ENCODE peak calls at places on chromosome 18, in six cellular contexts. One of them, this sample, is unnamed.

GRCh38 chr18:39675358-39675757 is 2109.8 kb upstream of the CELF4 start:
- DNase-seq in spleen: no peak
- DNase-seq in transverse colon: no peak
- DNase-seq in body of pancreas: no peak
- DNase-seq in CD4-positive, CD25-positive, alpha-beta regulatory T cell: no peak
- DNase-seq in caudate nucleus: no peak
- DNase-seq in this sample: no peak

GRCh38 chr18:58054041-58054733 is 10.2 kb downstream of the NEDD4L start:
- DNase-seq in spleen: no peak
- DNase-seq in transverse colon: no peak
- DNase-seq in body of pancreas: no peak
- DNase-seq in CD4-positive, CD25-positive, alpha-beta regulatory T cell: no peak
- DNase-seq in caudate nucleus: no peak
- DNase-seq in this sample: peak

GRCh38 chr18:9094307-9095226 is 7.9 kb upstream of the NDUFV2 start:
- DNase-seq in spleen: no peak
- DNase-seq in transverse colon: no peak
- DNase-seq in body of pancreas: no peak
- DNase-seq in CD4-positive, CD25-positive, alpha-beta regulatory T cell: no peak
- DNase-seq in caudate nucleus: no peak
- DNase-seq in this sample: no peak

GRCh38 chr18:76056467-76057194 is 438.4 kb downstream of the ZNF516 start:
- DNase-seq in spleen: no peak
- DNase-seq in transverse colon: peak
- DNase-seq in body of pancreas: peak
- DNase-seq in CD4-positive, CD25-positive, alpha-beta regulatory T cell: no peak
- DNase-seq in caudate nucleus: no peak
- DNase-seq in this sample: no peak

GRCh38 chr18:73563345-73563744 is 584.3 kb downstream of the FBXO15 start:
- DNase-seq in spleen: no peak
- DNase-seq in transverse colon: no peak
- DNase-seq in body of pancreas: no peak
- DNase-seq in CD4-positive, CD25-positive, alpha-beta regulatory T cell: no peak
- DNase-seq in caudate nucleus: no peak
- DNase-seq in this sample: no peak

GRCh38 chr18:77127769-77128671 is 4.6 kb downstream of the MBP start:
- DNase-seq in spleen: no peak
- DNase-seq in transverse colon: peak
- DNase-seq in body of pancreas: peak
- DNase-seq in CD4-positive, CD25-positive, alpha-beta regulatory T cell: peak
- DNase-seq in caudate nucleus: no peak
- DNase-seq in this sample: no peak

GRCh38 chr18:74698881-74699280 is 101.2 kb downstream of the ZNF407 start:
- DNase-seq in spleen: no peak
- DNase-seq in transverse colon: no peak
- DNase-seq in body of pancreas: no peak
- DNase-seq in CD4-positive, CD25-positive, alpha-beta regulatory T cell: no peak
- DNase-seq in caudate nucleus: no peak
- DNase-seq in this sample: no peak

GRCh38 chr18:58186258-58186948 is 142.4 kb downstream of the NEDD4L start:
- DNase-seq in spleen: no peak
- DNase-seq in transverse colon: no peak
- DNase-seq in body of pancreas: peak
- DNase-seq in CD4-positive, CD25-positive, alpha-beta regulatory T cell: no peak
- DNase-seq in caudate nucleus: peak
- DNase-seq in this sample: no peak

GRCh38 chr18:52953435-52953834 is 613.4 kb downstream of the DCC start:
- DNase-seq in spleen: no peak
- DNase-seq in transverse colon: no peak
- DNase-seq in body of pancreas: no peak
- DNase-seq in CD4-positive, CD25-positive, alpha-beta regulatory T cell: no peak
- DNase-seq in caudate nucleus: no peak
- DNase-seq in this sample: no peak

GRCh38 chr18:9139400-9140039 is 2.9 kb downstream of the ANKRD12 start:
- DNase-seq in spleen: no peak
- DNase-seq in transverse colon: no peak
- DNase-seq in body of pancreas: no peak
- DNase-seq in CD4-positive, CD25-positive, alpha-beta regulatory T cell: no peak
- DNase-seq in caudate nucleus: no peak
- DNase-seq in this sample: no peak

GRCh38 chr18:8773980-8774379 is 68.6 kb downstream of the MTCL1 start:
- DNase-seq in spleen: no peak
- DNase-seq in transverse colon: no peak
- DNase-seq in body of pancreas: peak
- DNase-seq in CD4-positive, CD25-positive, alpha-beta regulatory T cell: no peak
- DNase-seq in caudate nucleus: no peak
- DNase-seq in this sample: no peak

GRCh38 chr18:60044290-60045006 is 144.7 kb downstream of the PMAIP1 start:
- DNase-seq in spleen: no peak
- DNase-seq in transverse colon: no peak
- DNase-seq in body of pancreas: no peak
- DNase-seq in CD4-positive, CD25-positive, alpha-beta regulatory T cell: no peak
- DNase-seq in caudate nucleus: no peak
- DNase-seq in this sample: no peak

GRCh38 chr18:623760-624620 is 27.2 kb downstream of the CLUL1 start:
- DNase-seq in spleen: no peak
- DNase-seq in transverse colon: peak
- DNase-seq in body of pancreas: peak
- DNase-seq in CD4-positive, CD25-positive, alpha-beta regulatory T cell: peak
- DNase-seq in caudate nucleus: peak
- DNase-seq in this sample: peak

GRCh38 chr18:55546873-55547704 is 40.9 kb downstream of the TCF4 start:
- DNase-seq in spleen: no peak
- DNase-seq in transverse colon: no peak
- DNase-seq in body of pancreas: peak
- DNase-seq in CD4-positive, CD25-positive, alpha-beta regulatory T cell: no peak
- DNase-seq in caudate nucleus: no peak
- DNase-seq in this sample: no peak

GRCh38 chr18:27449104-27449503 is 264.0 kb upstream of the CHST9 start:
- DNase-seq in spleen: no peak
- DNase-seq in transverse colon: no peak
- DNase-seq in body of pancreas: no peak
- DNase-seq in CD4-positive, CD25-positive, alpha-beta regulatory T cell: no peak
- DNase-seq in caudate nucleus: no peak
- DNase-seq in this sample: no peak

GRCh38 chr18:10381951-10382350 is 72.5 kb upstream of the APCDD1 start:
- DNase-seq in spleen: no peak
- DNase-seq in transverse colon: no peak
- DNase-seq in body of pancreas: no peak
- DNase-seq in CD4-positive, CD25-positive, alpha-beta regulatory T cell: no peak
- DNase-seq in caudate nucleus: no peak
- DNase-seq in this sample: no peak

GRCh38 chr18:62877448-62878221 is 162.3 kb downstream of the PHLPP1 start:
- DNase-seq in spleen: no peak
- DNase-seq in transverse colon: no peak
- DNase-seq in body of pancreas: no peak
- DNase-seq in CD4-positive, CD25-positive, alpha-beta regulatory T cell: no peak
- DNase-seq in caudate nucleus: no peak
- DNase-seq in this sample: no peak

GRCh38 chr18:43534511-43534910 is 257.2 kb upstream of the SYT4 start:
- DNase-seq in spleen: no peak
- DNase-seq in transverse colon: no peak
- DNase-seq in body of pancreas: no peak
- DNase-seq in CD4-positive, CD25-positive, alpha-beta regulatory T cell: no peak
- DNase-seq in caudate nucleus: no peak
- DNase-seq in this sample: no peak

GRCh38 chr18:3848316-3848715 is 398.3 kb downstream of the TGIF1 start:
- DNase-seq in spleen: no peak
- DNase-seq in transverse colon: no peak
- DNase-seq in body of pancreas: no peak
- DNase-seq in CD4-positive, CD25-positive, alpha-beta regulatory T cell: no peak
- DNase-seq in caudate nucleus: peak
- DNase-seq in this sample: no peak

GRCh38 chr18:58263055-58263732 is 219.2 kb downstream of the NEDD4L start:
- DNase-seq in spleen: no peak
- DNase-seq in transverse colon: no peak
- DNase-seq in body of pancreas: peak
- DNase-seq in CD4-positive, CD25-positive, alpha-beta regulatory T cell: no peak
- DNase-seq in caudate nucleus: no peak
- DNase-seq in this sample: no peak

GRCh38 chr18:79917351-79918088 is 33.9 kb downstream of the SLC66A2 start:
- DNase-seq in spleen: peak
- DNase-seq in transverse colon: no peak
- DNase-seq in body of pancreas: peak
- DNase-seq in CD4-positive, CD25-positive, alpha-beta regulatory T cell: no peak
- DNase-seq in caudate nucleus: no peak
- DNase-seq in this sample: no peak

GRCh38 chr18:33210575-33211189 is 229.8 kb downstream of the CCDC178 start:
- DNase-seq in spleen: no peak
- DNase-seq in transverse colon: no peak
- DNase-seq in body of pancreas: peak
- DNase-seq in CD4-positive, CD25-positive, alpha-beta regulatory T cell: no peak
- DNase-seq in caudate nucleus: no peak
- DNase-seq in this sample: no peak

GRCh38 chr18:36303203-36303844 is 5.8 kb downstream of the FHOD3 start:
- DNase-seq in spleen: no peak
- DNase-seq in transverse colon: no peak
- DNase-seq in body of pancreas: no peak
- DNase-seq in CD4-positive, CD25-positive, alpha-beta regulatory T cell: no peak
- DNase-seq in caudate nucleus: no peak
- DNase-seq in this sample: no peak

GRCh38 chr18:76351961-76352581 is 143.0 kb downstream of the ZNF516 start:
- DNase-seq in spleen: no peak
- DNase-seq in transverse colon: peak
- DNase-seq in body of pancreas: peak
- DNase-seq in CD4-positive, CD25-positive, alpha-beta regulatory T cell: no peak
- DNase-seq in caudate nucleus: peak
- DNase-seq in this sample: no peak

GRCh38 chr18:39480494-39481245 is 1915.1 kb upstream of the CELF4 start:
- DNase-seq in spleen: no peak
- DNase-seq in transverse colon: no peak
- DNase-seq in body of pancreas: no peak
- DNase-seq in CD4-positive, CD25-positive, alpha-beta regulatory T cell: no peak
- DNase-seq in caudate nucleus: no peak
- DNase-seq in this sample: no peak

GRCh38 chr18:23998018-23998417 is 16.5 kb upstream of the TTC39C start:
- DNase-seq in spleen: no peak
- DNase-seq in transverse colon: no peak
- DNase-seq in body of pancreas: no peak
- DNase-seq in CD4-positive, CD25-positive, alpha-beta regulatory T cell: no peak
- DNase-seq in caudate nucleus: no peak
- DNase-seq in this sample: no peak
- H3K27ac ChIP-seq in spleen: no peak
- H3K27ac ChIP-seq in transverse colon: peak
- H3K27ac ChIP-seq in body of pancreas: no peak
- H3K27ac ChIP-seq in CD4-positive, CD25-positive, alpha-beta regulatory T cell: peak
- H3K27ac ChIP-seq in caudate nucleus: no peak
- H3K27ac ChIP-seq in this sample: no peak

GRCh38 chr18:26181343-26181826 is 44.9 kb upstream of the TAF4B start:
- DNase-seq in spleen: no peak
- DNase-seq in transverse colon: peak
- DNase-seq in body of pancreas: no peak
- DNase-seq in CD4-positive, CD25-positive, alpha-beta regulatory T cell: no peak
- DNase-seq in caudate nucleus: no peak
- DNase-seq in this sample: no peak
- H3K27ac ChIP-seq in spleen: no peak
- H3K27ac ChIP-seq in transverse colon: no peak
- H3K27ac ChIP-seq in body of pancreas: no peak
- H3K27ac ChIP-seq in CD4-positive, CD25-positive, alpha-beta regulatory T cell: no peak
- H3K27ac ChIP-seq in caudate nucleus: no peak
- H3K27ac ChIP-seq in this sample: no peak

DNA sequence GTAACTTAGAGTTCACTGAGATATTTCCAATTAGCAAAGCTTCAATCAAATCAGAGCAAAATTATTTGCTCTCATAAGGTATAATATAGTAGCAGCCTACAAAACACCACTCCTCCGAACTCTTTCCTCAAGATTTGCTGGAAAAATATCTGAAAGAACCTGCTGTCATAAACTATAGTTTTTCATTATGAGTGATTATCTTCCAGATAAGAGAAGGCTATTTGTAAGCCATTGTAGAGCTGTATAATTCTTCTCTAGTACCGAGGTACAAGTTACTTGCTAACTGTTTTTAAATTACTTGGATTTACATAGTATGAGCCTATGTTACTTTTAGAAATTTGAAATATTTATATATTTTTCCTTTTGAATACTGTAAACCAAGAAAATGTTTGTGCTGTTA is 2.1 kb downstream of the NDC80 start:
- DNase-seq in spleen: no peak
- DNase-seq in transverse colon: no peak
- DNase-seq in body of pancreas: no peak
- DNase-seq in CD4-positive, CD25-positive, alpha-beta regulatory T cell: no peak
- DNase-seq in caudate nucleus: no peak
- DNase-seq in this sample: no peak
- H3K27ac ChIP-seq in spleen: no peak
- H3K27ac ChIP-seq in transverse colon: no peak
- H3K27ac ChIP-seq in body of pancreas: no peak
- H3K27ac ChIP-seq in CD4-positive, CD25-positive, alpha-beta regulatory T cell: peak
- H3K27ac ChIP-seq in caudate nucleus: no peak
- H3K27ac ChIP-seq in this sample: no peak

GRCh38 chr18:23126352-23127056 is 8.8 kb upstream of the CABLES1 start:
- DNase-seq in spleen: no peak
- DNase-seq in transverse colon: peak
- DNase-seq in body of pancreas: peak
- DNase-seq in CD4-positive, CD25-positive, alpha-beta regulatory T cell: no peak
- DNase-seq in caudate nucleus: no peak
- DNase-seq in this sample: no peak
- H3K27ac ChIP-seq in spleen: no peak
- H3K27ac ChIP-seq in transverse colon: no peak
- H3K27ac ChIP-seq in body of pancreas: no peak
- H3K27ac ChIP-seq in CD4-positive, CD25-positive, alpha-beta regulatory T cell: no peak
- H3K27ac ChIP-seq in caudate nucleus: no peak
- H3K27ac ChIP-seq in this sample: no peak

GRCh38 chr18:41872206-41872605 is 82.8 kb upstream of the PIK3C3 start:
- DNase-seq in spleen: no peak
- DNase-seq in transverse colon: no peak
- DNase-seq in body of pancreas: no peak
- DNase-seq in CD4-positive, CD25-positive, alpha-beta regulatory T cell: no peak
- DNase-seq in caudate nucleus: no peak
- DNase-seq in this sample: no peak

GRCh38 chr18:41873730-41874129 is 81.3 kb upstream of the PIK3C3 start:
- DNase-seq in spleen: no peak
- DNase-seq in transverse colon: no peak
- DNase-seq in body of pancreas: no peak
- DNase-seq in CD4-positive, CD25-positive, alpha-beta regulatory T cell: no peak
- DNase-seq in caudate nucleus: no peak
- DNase-seq in this sample: no peak

GRCh38 chr18:41870191-41870590 is 84.8 kb upstream of the PIK3C3 start:
- DNase-seq in spleen: no peak
- DNase-seq in transverse colon: no peak
- DNase-seq in body of pancreas: no peak
- DNase-seq in CD4-positive, CD25-positive, alpha-beta regulatory T cell: no peak
- DNase-seq in caudate nucleus: no peak
- DNase-seq in this sample: no peak

GRCh38 chr18:41870817-41871216 is 84.2 kb upstream of the PIK3C3 start:
- DNase-seq in spleen: no peak
- DNase-seq in transverse colon: no peak
- DNase-seq in body of pancreas: no peak
- DNase-seq in CD4-positive, CD25-positive, alpha-beta regulatory T cell: no peak
- DNase-seq in caudate nucleus: no peak
- DNase-seq in this sample: no peak

GRCh38 chr18:41871229-41872000 is 83.6 kb upstream of the PIK3C3 start:
- DNase-seq in spleen: no peak
- DNase-seq in transverse colon: no peak
- DNase-seq in body of pancreas: no peak
- DNase-seq in CD4-positive, CD25-positive, alpha-beta regulatory T cell: no peak
- DNase-seq in caudate nucleus: no peak
- DNase-seq in this sample: no peak
- H3K27ac ChIP-seq in spleen: no peak
- H3K27ac ChIP-seq in transverse colon: no peak
- H3K27ac ChIP-seq in body of pancreas: no peak
- H3K27ac ChIP-seq in CD4-positive, CD25-positive, alpha-beta regulatory T cell: no peak
- H3K27ac ChIP-seq in caudate nucleus: no peak
- H3K27ac ChIP-seq in this sample: no peak

GRCh38 chr18:44682871-44683221 is 2.2 kb downstream of the SETBP1 start:
- DNase-seq in spleen: no peak
- DNase-seq in transverse colon: peak
- DNase-seq in body of pancreas: peak
- DNase-seq in CD4-positive, CD25-positive, alpha-beta regulatory T cell: no peak
- DNase-seq in caudate nucleus: no peak
- DNase-seq in this sample: no peak
- H3K27ac ChIP-seq in spleen: no peak
- H3K27ac ChIP-seq in transverse colon: peak
- H3K27ac ChIP-seq in body of pancreas: peak
- H3K27ac ChIP-seq in CD4-positive, CD25-positive, alpha-beta regulatory T cell: no peak
- H3K27ac ChIP-seq in caudate nucleus: no peak
- H3K27ac ChIP-seq in this sample: no peak

This sample was measured in right lobe of liver.